ENCODE peak calls at places on chromosomes 12 and 14, in eight cellular contexts. One of them, this sample, is unnamed.

GRCh38 chr14:52412426-52412825 is 98.3 kb downstream of the PTGER2 start:
- DNase-seq in A549: no peak
- DNase-seq in upper lobe of left lung: no peak
- DNase-seq in heart left ventricle: no peak
- DNase-seq in body of pancreas: no peak
- DNase-seq in transverse colon: no peak
- DNase-seq in prostate gland: no peak
- DNase-seq in NB4: no peak
- DNase-seq in this sample: no peak

GRCh38 chr12:29616664-29617409 is 119.4 kb upstream of the OVCH1 start:
- DNase-seq in A549: peak
- DNase-seq in upper lobe of left lung: no peak
- DNase-seq in heart left ventricle: no peak
- DNase-seq in body of pancreas: no peak
- DNase-seq in transverse colon: no peak
- DNase-seq in prostate gland: no peak
- DNase-seq in NB4: no peak
- DNase-seq in this sample: no peak

GRCh38 chr14:35944847-35945246 is 118.7 kb downstream of the BRMS1L start:
- DNase-seq in A549: peak
- DNase-seq in upper lobe of left lung: no peak
- DNase-seq in heart left ventricle: no peak
- DNase-seq in body of pancreas: no peak
- DNase-seq in transverse colon: peak
- DNase-seq in prostate gland: no peak
- DNase-seq in NB4: peak
- DNase-seq in this sample: no peak

GRCh38 chr14:71711619-71712018 is 220.6 kb upstream of the RGS6 start:
- DNase-seq in A549: no peak
- DNase-seq in upper lobe of left lung: no peak
- DNase-seq in heart left ventricle: no peak
- DNase-seq in body of pancreas: no peak
- DNase-seq in transverse colon: no peak
- DNase-seq in prostate gland: no peak
- DNase-seq in NB4: no peak
- DNase-seq in this sample: no peak

GRCh38 chr14:72616294-72616693 is 277.6 kb downstream of the DPF3 start:
- DNase-seq in A549: no peak
- DNase-seq in upper lobe of left lung: no peak
- DNase-seq in heart left ventricle: peak
- DNase-seq in body of pancreas: peak
- DNase-seq in transverse colon: no peak
- DNase-seq in prostate gland: no peak
- DNase-seq in NB4: no peak
- DNase-seq in this sample: no peak

GRCh38 chr14:94180655-94181271 is 6.6 kb downstream of the PPP4R4 start:
- DNase-seq in A549: peak
- DNase-seq in upper lobe of left lung: no peak
- DNase-seq in heart left ventricle: no peak
- DNase-seq in body of pancreas: no peak
- DNase-seq in transverse colon: no peak
- DNase-seq in prostate gland: no peak
- DNase-seq in NB4: peak
- DNase-seq in this sample: no peak

GRCh38 chr14:69049675-69050074 is 70.6 kb upstream of the ACTN1 start:
- DNase-seq in A549: no peak
- DNase-seq in upper lobe of left lung: no peak
- DNase-seq in heart left ventricle: peak
- DNase-seq in body of pancreas: no peak
- DNase-seq in transverse colon: no peak
- DNase-seq in prostate gland: no peak
- DNase-seq in NB4: no peak
- DNase-seq in this sample: peak

GRCh38 chr12:57133013-57133569 is 4.8 kb downstream of the LRP1 start:
- DNase-seq in A549: no peak
- DNase-seq in upper lobe of left lung: no peak
- DNase-seq in heart left ventricle: no peak
- DNase-seq in body of pancreas: no peak
- DNase-seq in transverse colon: peak
- DNase-seq in prostate gland: no peak
- DNase-seq in NB4: no peak
- DNase-seq in this sample: peak

GRCh38 chr12:21239866-21240265 is 94.9 kb downstream of the SLCO1A2 start:
- DNase-seq in A549: no peak
- DNase-seq in upper lobe of left lung: no peak
- DNase-seq in heart left ventricle: no peak
- DNase-seq in body of pancreas: no peak
- DNase-seq in transverse colon: no peak
- DNase-seq in prostate gland: no peak
- DNase-seq in NB4: no peak
- DNase-seq in this sample: no peak

GRCh38 chr12:28963554-28963953 is 185.5 kb upstream of the FAR2 start:
- DNase-seq in A549: peak
- DNase-seq in upper lobe of left lung: no peak
- DNase-seq in heart left ventricle: no peak
- DNase-seq in body of pancreas: no peak
- DNase-seq in transverse colon: no peak
- DNase-seq in prostate gland: no peak
- DNase-seq in NB4: peak
- DNase-seq in this sample: no peak

GRCh38 chr14:55599250-55599879 is 19.4 kb downstream of the KTN1 start:
- DNase-seq in A549: peak
- DNase-seq in upper lobe of left lung: peak
- DNase-seq in heart left ventricle: peak
- DNase-seq in body of pancreas: peak
- DNase-seq in transverse colon: peak
- DNase-seq in prostate gland: no peak
- DNase-seq in NB4: no peak
- DNase-seq in this sample: no peak

GRCh38 chr14:95304342-95304741 is 15.4 kb downstream of the CLMN start:
- DNase-seq in A549: no peak
- DNase-seq in upper lobe of left lung: no peak
- DNase-seq in heart left ventricle: no peak
- DNase-seq in body of pancreas: no peak
- DNase-seq in transverse colon: no peak
- DNase-seq in prostate gland: no peak
- DNase-seq in NB4: no peak
- DNase-seq in this sample: no peak

GRCh38 chr14:103531421-103532215 is 2.6 kb downstream of the TRMT61A start:
- DNase-seq in A549: no peak
- DNase-seq in upper lobe of left lung: no peak
- DNase-seq in heart left ventricle: no peak
- DNase-seq in body of pancreas: no peak
- DNase-seq in transverse colon: no peak
- DNase-seq in prostate gland: no peak
- DNase-seq in NB4: no peak
- DNase-seq in this sample: no peak

GRCh38 chr12:69171881-69172280 is 67.5 kb upstream of the CPSF6 start:
- DNase-seq in A549: no peak
- DNase-seq in upper lobe of left lung: no peak
- DNase-seq in heart left ventricle: no peak
- DNase-seq in body of pancreas: no peak
- DNase-seq in transverse colon: no peak
- DNase-seq in prostate gland: no peak
- DNase-seq in NB4: no peak
- DNase-seq in this sample: no peak

GRCh38 chr12:49126852-49127763 is 4.1 kb downstream of the TUBA1B start:
- DNase-seq in A549: peak
- DNase-seq in upper lobe of left lung: no peak
- DNase-seq in heart left ventricle: no peak
- DNase-seq in body of pancreas: no peak
- DNase-seq in transverse colon: no peak
- DNase-seq in prostate gland: no peak
- DNase-seq in NB4: peak
- DNase-seq in this sample: no peak
- TF ChIP-seq POLR2A in A549: no peak
- TF ChIP-seq POLR2A in upper lobe of left lung: no peak
- TF ChIP-seq POLR2A in heart left ventricle: no peak
- TF ChIP-seq POLR2A in body of pancreas: peak
- TF ChIP-seq POLR2A in transverse colon: no peak
- TF ChIP-seq POLR2A in prostate gland: no peak
- TF ChIP-seq POLR2A in NB4: no peak
- TF ChIP-seq POLR2A in this sample: no peak

DNA sequence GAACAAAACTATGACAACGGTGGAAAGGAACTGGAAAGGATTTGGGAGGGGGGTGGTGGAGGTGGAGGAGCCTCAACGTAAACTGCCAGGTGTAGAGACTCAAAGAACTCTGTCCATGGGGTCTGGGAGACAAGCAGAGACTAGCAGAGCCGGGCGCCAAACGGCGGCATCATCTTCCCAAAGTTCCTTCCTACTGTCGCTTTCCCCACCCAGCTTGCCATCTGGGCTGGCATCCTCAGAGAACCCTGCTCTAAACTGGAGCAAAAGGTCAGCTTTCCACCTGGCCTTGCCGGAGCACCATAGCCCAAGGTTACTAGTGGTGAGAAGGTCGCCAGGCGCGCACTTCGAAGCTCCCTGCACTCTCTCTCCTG is 4.0 kb upstream of the IRF2BPL start:
- DNase-seq in A549: no peak
- DNase-seq in upper lobe of left lung: no peak
- DNase-seq in heart left ventricle: no peak
- DNase-seq in body of pancreas: no peak
- DNase-seq in transverse colon: no peak
- DNase-seq in prostate gland: no peak
- DNase-seq in NB4: no peak
- DNase-seq in this sample: no peak
- TF ChIP-seq POLR2A in A549: no peak
- TF ChIP-seq POLR2A in upper lobe of left lung: no peak
- TF ChIP-seq POLR2A in heart left ventricle: no peak
- TF ChIP-seq POLR2A in body of pancreas: no peak
- TF ChIP-seq POLR2A in transverse colon: peak
- TF ChIP-seq POLR2A in prostate gland: no peak
- TF ChIP-seq POLR2A in NB4: no peak
- TF ChIP-seq POLR2A in this sample: no peak

DNA sequence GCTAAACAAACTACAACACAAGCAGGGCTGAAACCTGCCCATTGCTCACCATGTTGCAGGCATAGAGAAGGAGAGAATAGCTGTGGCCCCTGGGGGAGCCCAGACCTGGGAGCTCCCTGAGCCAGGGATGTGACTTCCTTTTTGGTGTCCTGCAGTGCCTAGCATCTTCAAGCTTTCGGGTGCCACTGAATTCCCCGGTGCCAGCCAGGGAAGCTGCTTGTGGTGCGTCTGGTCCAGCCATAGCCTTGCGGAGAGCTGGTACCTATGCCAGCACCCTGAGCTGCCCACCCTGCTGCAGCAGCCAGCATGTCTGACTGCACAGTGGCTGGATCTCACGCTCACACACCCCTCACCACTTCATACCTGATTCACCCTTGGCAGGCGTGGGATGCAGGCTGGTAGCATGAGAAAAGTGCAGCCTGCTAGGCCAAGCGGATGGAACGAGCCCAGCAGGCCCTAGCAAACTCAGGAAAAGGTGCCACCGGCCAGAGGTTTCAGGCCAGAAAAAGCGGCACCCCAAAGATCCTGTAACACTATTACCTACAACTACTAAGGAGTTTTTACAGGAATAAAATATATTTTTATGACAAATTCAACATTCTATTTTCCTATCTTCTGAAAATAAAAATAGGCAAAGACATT is 183.7 kb downstream of the CPNE8 start:
- DNase-seq in A549: no peak
- DNase-seq in upper lobe of left lung: no peak
- DNase-seq in heart left ventricle: no peak
- DNase-seq in body of pancreas: no peak
- DNase-seq in transverse colon: no peak
- DNase-seq in prostate gland: no peak
- DNase-seq in NB4: no peak
- DNase-seq in this sample: no peak
- TF ChIP-seq POLR2A in A549: no peak
- TF ChIP-seq POLR2A in upper lobe of left lung: no peak
- TF ChIP-seq POLR2A in heart left ventricle: no peak
- TF ChIP-seq POLR2A in body of pancreas: no peak
- TF ChIP-seq POLR2A in transverse colon: no peak
- TF ChIP-seq POLR2A in prostate gland: no peak
- TF ChIP-seq POLR2A in NB4: no peak
- TF ChIP-seq POLR2A in this sample: no peak

GRCh38 chr14:85531594-85532391 is 1.8 kb downstream of the FLRT2 start:
- DNase-seq in A549: peak
- DNase-seq in upper lobe of left lung: peak
- DNase-seq in heart left ventricle: peak
- DNase-seq in body of pancreas: peak
- DNase-seq in transverse colon: no peak
- DNase-seq in prostate gland: peak
- DNase-seq in NB4: no peak
- DNase-seq in this sample: peak

GRCh38 chr14:85534435-85534834 is 4.5 kb downstream of the FLRT2 start:
- DNase-seq in A549: no peak
- DNase-seq in upper lobe of left lung: no peak
- DNase-seq in heart left ventricle: no peak
- DNase-seq in body of pancreas: no peak
- DNase-seq in transverse colon: no peak
- DNase-seq in prostate gland: peak
- DNase-seq in NB4: no peak
- DNase-seq in this sample: no peak

GRCh38 chr14:85533821-85534271 is 3.9 kb downstream of the FLRT2 start:
- DNase-seq in A549: no peak
- DNase-seq in upper lobe of left lung: no peak
- DNase-seq in heart left ventricle: peak
- DNase-seq in body of pancreas: peak
- DNase-seq in transverse colon: no peak
- DNase-seq in prostate gland: no peak
- DNase-seq in NB4: no peak
- DNase-seq in this sample: peak

GRCh38 chr14:85532570-85532969 is 2.6 kb downstream of the FLRT2 start:
- DNase-seq in A549: no peak
- DNase-seq in upper lobe of left lung: no peak
- DNase-seq in heart left ventricle: no peak
- DNase-seq in body of pancreas: no peak
- DNase-seq in transverse colon: no peak
- DNase-seq in prostate gland: no peak
- DNase-seq in NB4: no peak
- DNase-seq in this sample: no peak

DNA sequence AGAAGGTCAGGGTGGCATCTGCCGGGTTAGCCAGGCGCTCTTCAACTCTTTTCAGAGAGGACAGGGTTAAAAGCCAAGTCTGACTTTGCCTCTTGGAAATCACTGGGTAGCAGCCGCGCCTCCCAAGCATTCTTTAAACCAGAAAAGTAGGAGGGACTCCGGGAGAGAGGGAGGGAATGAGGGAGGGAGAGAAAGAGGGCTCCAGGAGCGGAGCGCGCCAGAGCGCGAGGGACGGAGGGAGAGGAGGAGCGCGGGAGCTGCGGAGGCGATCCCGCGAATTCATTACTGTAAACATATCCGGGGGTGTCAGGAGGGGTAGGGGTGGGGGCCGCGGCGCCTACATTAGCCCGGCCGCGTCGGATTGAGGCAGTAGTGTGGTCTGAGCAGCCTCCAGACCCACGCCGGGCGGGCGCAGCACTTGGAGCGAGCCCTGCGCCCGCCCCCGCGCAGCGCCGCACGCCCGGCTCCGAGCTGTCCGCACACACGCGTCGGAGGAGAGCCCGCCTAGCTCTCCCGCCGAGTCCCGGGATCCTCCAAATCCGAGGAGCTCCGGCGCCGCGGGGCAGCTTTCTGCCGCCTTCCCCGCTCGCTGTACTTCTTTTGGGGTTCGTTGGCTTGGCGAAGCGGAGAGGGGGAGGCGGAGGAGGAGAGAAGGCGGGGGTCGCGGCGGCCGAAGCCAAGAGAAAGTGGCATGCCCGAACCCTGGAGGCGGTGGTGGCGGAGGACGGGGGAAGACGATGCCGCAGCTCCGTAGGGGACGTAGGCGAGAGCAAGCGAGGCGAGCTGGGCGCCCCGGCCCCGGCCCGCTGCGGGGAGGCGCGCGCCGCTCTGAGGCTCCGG is 3.3 kb downstream of the FLRT2 start:
- DNase-seq in A549: peak
- DNase-seq in upper lobe of left lung: no peak
- DNase-seq in heart left ventricle: peak
- DNase-seq in body of pancreas: peak
- DNase-seq in transverse colon: no peak
- DNase-seq in prostate gland: peak
- DNase-seq in NB4: no peak
- DNase-seq in this sample: peak
- TF ChIP-seq POLR2A in A549: peak
- TF ChIP-seq POLR2A in upper lobe of left lung: no peak
- TF ChIP-seq POLR2A in heart left ventricle: no peak
- TF ChIP-seq POLR2A in body of pancreas: peak
- TF ChIP-seq POLR2A in transverse colon: no peak
- TF ChIP-seq POLR2A in prostate gland: no peak
- TF ChIP-seq POLR2A in NB4: no peak
- TF ChIP-seq POLR2A in this sample: peak

This sample was measured in uterus.